ENCODE peak calls at places on chromosomes 4 and X, in nine cellular contexts. One of them, this sample, is unnamed.

GRCh38 chr4:83644677-83645639 is 109.0 kb downstream of the GPAT3 start:
- DNase-seq in stomach: no peak
- DNase-seq in spleen: no peak
- DNase-seq in endothelial cell of umbilical vein: peak
- DNase-seq in suprapubic skin: no peak
- DNase-seq in breast epithelium: no peak
- DNase-seq in HCT116: peak
- DNase-seq in HepG2: peak
- DNase-seq in sigmoid colon: no peak
- DNase-seq in this sample: no peak

GRCh38 chr4:78532046-78532445 is 19.5 kb upstream of the ANXA3 start:
- DNase-seq in stomach: no peak
- DNase-seq in spleen: no peak
- DNase-seq in endothelial cell of umbilical vein: peak
- DNase-seq in suprapubic skin: no peak
- DNase-seq in breast epithelium: no peak
- DNase-seq in HCT116: no peak
- DNase-seq in HepG2: no peak
- DNase-seq in sigmoid colon: no peak
- DNase-seq in this sample: no peak

GRCh38 chr4:184747034-184747830 is 13.3 kb upstream of the CENPU start:
- DNase-seq in stomach: peak
- DNase-seq in spleen: no peak
- DNase-seq in endothelial cell of umbilical vein: no peak
- DNase-seq in suprapubic skin: no peak
- DNase-seq in breast epithelium: peak
- DNase-seq in HCT116: no peak
- DNase-seq in HepG2: peak
- DNase-seq in sigmoid colon: no peak
- DNase-seq in this sample: peak

GRCh38 chr4:82524570-82525152 is 37.1 kb downstream of the TMEM150C start:
- DNase-seq in stomach: no peak
- DNase-seq in spleen: no peak
- DNase-seq in endothelial cell of umbilical vein: no peak
- DNase-seq in suprapubic skin: no peak
- DNase-seq in breast epithelium: no peak
- DNase-seq in HCT116: no peak
- DNase-seq in HepG2: peak
- DNase-seq in sigmoid colon: no peak
- DNase-seq in this sample: no peak

GRCh38 chr4:171962110-171962509 is 148.9 kb downstream of the GALNTL6 start:
- DNase-seq in stomach: no peak
- DNase-seq in spleen: no peak
- DNase-seq in endothelial cell of umbilical vein: no peak
- DNase-seq in suprapubic skin: no peak
- DNase-seq in breast epithelium: no peak
- DNase-seq in HCT116: no peak
- DNase-seq in HepG2: no peak
- DNase-seq in sigmoid colon: no peak
- DNase-seq in this sample: no peak

GRCh38 chrX:45774961-45775360 is 574.3 kb upstream of the DIPK2B start:
- DNase-seq in stomach: no peak
- DNase-seq in spleen: no peak
- DNase-seq in endothelial cell of umbilical vein: peak
- DNase-seq in suprapubic skin: no peak
- DNase-seq in breast epithelium: no peak
- DNase-seq in HCT116: no peak
- DNase-seq in HepG2: no peak
- DNase-seq in sigmoid colon: peak
- DNase-seq in this sample: no peak

GRCh38 chrX:101417981-101418841 is 10.2 kb downstream of the HNRNPH2 start:
- DNase-seq in stomach: peak
- DNase-seq in spleen: peak
- DNase-seq in endothelial cell of umbilical vein: peak
- DNase-seq in suprapubic skin: peak
- DNase-seq in breast epithelium: no peak
- DNase-seq in HCT116: no peak
- DNase-seq in HepG2: no peak
- DNase-seq in sigmoid colon: peak
- DNase-seq in this sample: peak

GRCh38 chr4:15902741-15903140 is 35.8 kb downstream of the FGFBP1 start:
- DNase-seq in stomach: no peak
- DNase-seq in spleen: no peak
- DNase-seq in endothelial cell of umbilical vein: no peak
- DNase-seq in suprapubic skin: no peak
- DNase-seq in breast epithelium: no peak
- DNase-seq in HCT116: no peak
- DNase-seq in HepG2: no peak
- DNase-seq in sigmoid colon: no peak
- DNase-seq in this sample: no peak

GRCh38 chrX:150897371-150898319 is 823 bp downstream of the CD99L2 start:
- DNase-seq in stomach: peak
- DNase-seq in spleen: peak
- DNase-seq in endothelial cell of umbilical vein: peak
- DNase-seq in suprapubic skin: no peak
- DNase-seq in breast epithelium: no peak
- DNase-seq in HCT116: no peak
- DNase-seq in HepG2: no peak
- DNase-seq in sigmoid colon: no peak
- DNase-seq in this sample: peak

GRCh38 chr4:77157859-77158486 is 966 bp downstream of the CCNG2 start:
- DNase-seq in stomach: peak
- DNase-seq in spleen: peak
- DNase-seq in endothelial cell of umbilical vein: peak
- DNase-seq in suprapubic skin: peak
- DNase-seq in breast epithelium: peak
- DNase-seq in HCT116: peak
- DNase-seq in HepG2: peak
- DNase-seq in sigmoid colon: peak
- DNase-seq in this sample: peak

GRCh38 chr4:77159798-77160197 is 2.8 kb downstream of the CCNG2 start:
- DNase-seq in stomach: no peak
- DNase-seq in spleen: no peak
- DNase-seq in endothelial cell of umbilical vein: no peak
- DNase-seq in suprapubic skin: no peak
- DNase-seq in breast epithelium: no peak
- DNase-seq in HCT116: no peak
- DNase-seq in HepG2: no peak
- DNase-seq in sigmoid colon: no peak
- DNase-seq in this sample: no peak

GRCh38 chr4:77156912-77157858 is at the start of gene CCNG2:
- DNase-seq in stomach: peak
- DNase-seq in spleen: peak
- DNase-seq in endothelial cell of umbilical vein: no peak
- DNase-seq in suprapubic skin: peak
- DNase-seq in breast epithelium: peak
- DNase-seq in HCT116: no peak
- DNase-seq in HepG2: peak
- DNase-seq in sigmoid colon: peak
- DNase-seq in this sample: peak

GRCh38 chr4:77156533-77156911 is 485 bp upstream of the CCNG2 start:
- DNase-seq in stomach: peak
- DNase-seq in spleen: peak
- DNase-seq in endothelial cell of umbilical vein: peak
- DNase-seq in suprapubic skin: peak
- DNase-seq in breast epithelium: peak
- DNase-seq in HCT116: peak
- DNase-seq in HepG2: peak
- DNase-seq in sigmoid colon: peak
- DNase-seq in this sample: peak

GRCh38 chr4:77158487-77158861 is 1.5 kb downstream of the CCNG2 start:
- DNase-seq in stomach: no peak
- DNase-seq in spleen: no peak
- DNase-seq in endothelial cell of umbilical vein: no peak
- DNase-seq in suprapubic skin: no peak
- DNase-seq in breast epithelium: no peak
- DNase-seq in HCT116: no peak
- DNase-seq in HepG2: no peak
- DNase-seq in sigmoid colon: no peak
- DNase-seq in this sample: no peak
- TF ChIP-seq POLR2A in stomach: no peak
- TF ChIP-seq POLR2A in spleen: no peak
- TF ChIP-seq POLR2A in endothelial cell of umbilical vein: no peak
- TF ChIP-seq POLR2A in suprapubic skin: no peak
- TF ChIP-seq POLR2A in breast epithelium: no peak
- TF ChIP-seq POLR2A in HCT116: no peak
- TF ChIP-seq POLR2A in HepG2: no peak
- TF ChIP-seq POLR2A in sigmoid colon: no peak
- TF ChIP-seq POLR2A in this sample: no peak

DNA sequence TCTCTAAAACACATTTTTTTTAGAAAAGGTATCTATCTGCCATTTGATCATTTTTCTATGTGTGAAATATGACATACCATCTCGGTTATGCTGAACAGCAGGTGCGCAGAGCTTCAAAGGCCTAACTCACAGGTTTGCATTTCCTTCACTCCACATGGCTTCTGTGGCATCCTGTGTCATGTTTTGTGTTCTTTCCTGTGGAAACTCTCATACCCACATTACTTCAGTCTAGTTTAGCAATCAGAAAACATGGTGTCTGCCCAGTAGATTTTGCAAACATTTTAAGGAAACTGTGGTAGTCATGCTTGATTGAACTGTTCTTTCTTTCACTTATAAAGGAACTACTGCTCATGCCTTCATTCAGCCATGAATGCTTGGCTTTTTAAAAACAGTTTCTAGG is 11.3 kb upstream of the ARAP2 start:
- DNase-seq in stomach: no peak
- DNase-seq in spleen: no peak
- DNase-seq in endothelial cell of umbilical vein: no peak
- DNase-seq in suprapubic skin: no peak
- DNase-seq in breast epithelium: no peak
- DNase-seq in HCT116: no peak
- DNase-seq in HepG2: no peak
- DNase-seq in sigmoid colon: no peak
- DNase-seq in this sample: peak
- TF ChIP-seq POLR2AphosphoS5 in stomach: peak
- TF ChIP-seq POLR2AphosphoS5 in spleen: no peak
- TF ChIP-seq POLR2AphosphoS5 in endothelial cell of umbilical vein: no peak
- TF ChIP-seq POLR2AphosphoS5 in suprapubic skin: no peak
- TF ChIP-seq POLR2AphosphoS5 in breast epithelium: no peak
- TF ChIP-seq POLR2AphosphoS5 in HCT116: no peak
- TF ChIP-seq POLR2AphosphoS5 in HepG2: no peak
- TF ChIP-seq POLR2AphosphoS5 in sigmoid colon: no peak
- TF ChIP-seq POLR2AphosphoS5 in this sample: no peak

DNA sequence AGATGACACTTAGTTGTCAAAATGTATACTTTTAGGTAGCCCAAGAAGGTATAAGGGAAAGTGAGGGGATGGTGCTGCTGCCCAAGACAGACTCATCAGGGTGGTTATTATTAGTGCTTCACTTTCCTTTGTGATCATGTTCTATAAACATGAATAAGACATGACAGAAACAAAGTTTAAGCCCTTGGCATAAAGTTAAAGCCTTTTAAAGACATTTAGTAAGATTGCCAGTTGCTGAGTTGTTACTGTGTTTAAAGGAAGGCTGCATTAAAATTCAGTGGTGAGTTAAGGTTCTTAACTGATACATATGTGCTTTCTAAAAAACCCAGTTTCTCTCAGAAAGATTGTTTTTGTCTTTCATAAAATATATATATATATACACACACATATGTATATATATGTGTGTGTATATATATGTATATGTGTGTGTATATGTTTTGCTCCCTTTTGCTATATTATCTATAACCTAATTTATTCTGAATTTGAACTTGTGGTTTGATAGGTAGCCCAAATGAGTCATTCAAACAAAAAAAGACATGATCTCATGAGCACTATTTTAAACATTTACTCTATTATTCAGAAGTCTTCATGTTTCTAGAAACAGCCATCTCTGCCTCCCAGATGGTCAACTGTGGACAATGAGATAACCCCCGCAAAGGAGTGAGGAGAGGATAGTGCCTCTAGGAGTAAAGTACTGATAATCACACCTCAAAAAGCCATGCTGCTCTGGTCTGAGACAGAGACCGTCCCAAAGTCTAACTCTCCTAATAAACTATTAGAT is 98.1 kb upstream of the OTUD4 start:
- DNase-seq in stomach: no peak
- DNase-seq in spleen: no peak
- DNase-seq in endothelial cell of umbilical vein: peak
- DNase-seq in suprapubic skin: no peak
- DNase-seq in breast epithelium: no peak
- DNase-seq in HCT116: no peak
- DNase-seq in HepG2: no peak
- DNase-seq in sigmoid colon: no peak
- DNase-seq in this sample: no peak
- H3K4me3 ChIP-seq in stomach: no peak
- H3K4me3 ChIP-seq in spleen: no peak
- H3K4me3 ChIP-seq in endothelial cell of umbilical vein: no peak
- H3K4me3 ChIP-seq in suprapubic skin: no peak
- H3K4me3 ChIP-seq in breast epithelium: no peak
- H3K4me3 ChIP-seq in HCT116: no peak
- H3K4me3 ChIP-seq in HepG2: no peak
- H3K4me3 ChIP-seq in sigmoid colon: no peak
- H3K4me3 ChIP-seq in this sample: no peak

DNA sequence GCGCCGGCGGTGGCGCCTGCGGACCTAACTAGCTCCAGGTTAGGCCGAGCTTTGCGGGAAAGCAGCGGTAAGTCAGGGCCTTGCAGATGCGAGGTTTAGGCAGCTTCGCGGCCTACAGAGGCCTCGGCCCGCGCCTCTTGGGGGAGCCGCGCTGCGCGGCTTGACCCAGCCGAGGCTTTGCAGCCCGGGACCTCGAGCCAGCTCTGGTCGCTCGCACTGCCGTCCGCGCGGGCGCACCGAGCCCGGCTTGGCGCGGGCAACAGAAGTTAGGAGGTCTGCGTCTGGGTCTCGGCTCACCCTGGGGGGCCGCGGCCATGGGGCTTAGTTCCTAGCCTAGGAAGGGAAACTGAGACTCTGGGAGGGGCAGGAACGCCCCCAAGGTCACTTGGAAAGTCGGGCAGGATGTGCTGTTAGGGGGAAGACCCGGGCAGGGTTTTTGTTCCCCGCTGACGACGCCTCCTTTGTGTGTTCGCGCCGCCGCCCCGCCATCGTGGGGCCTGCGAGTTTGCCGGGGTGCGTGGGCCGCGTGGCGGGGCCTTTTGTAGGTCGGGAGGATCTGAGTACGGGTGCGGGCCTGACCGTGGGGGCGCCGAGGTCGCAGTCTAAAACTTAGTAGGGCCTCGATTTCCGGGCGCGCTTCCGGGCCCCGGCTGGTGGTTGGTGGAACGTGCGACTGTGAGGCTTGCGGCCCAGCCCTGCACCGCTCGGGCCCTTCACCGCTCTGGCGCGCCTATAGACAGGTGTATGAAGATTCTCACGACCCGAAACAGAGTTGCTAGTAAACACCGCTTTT is 482 bp downstream of the RNF4 start:
- DNase-seq in stomach: peak
- DNase-seq in spleen: peak
- DNase-seq in endothelial cell of umbilical vein: no peak
- DNase-seq in suprapubic skin: no peak
- DNase-seq in breast epithelium: peak
- DNase-seq in HCT116: no peak
- DNase-seq in HepG2: no peak
- DNase-seq in sigmoid colon: no peak
- DNase-seq in this sample: peak
- TF ChIP-seq POLR2A in stomach: no peak
- TF ChIP-seq POLR2A in spleen: no peak
- TF ChIP-seq POLR2A in endothelial cell of umbilical vein: no peak
- TF ChIP-seq POLR2A in suprapubic skin: no peak
- TF ChIP-seq POLR2A in breast epithelium: no peak
- TF ChIP-seq POLR2A in HCT116: no peak
- TF ChIP-seq POLR2A in HepG2: no peak
- TF ChIP-seq POLR2A in sigmoid colon: no peak
- TF ChIP-seq POLR2A in this sample: no peak

GRCh38 chr4:158176776-158177175 is 4.0 kb upstream of the GASK1B start:
- DNase-seq in stomach: no peak
- DNase-seq in spleen: no peak
- DNase-seq in endothelial cell of umbilical vein: no peak
- DNase-seq in suprapubic skin: no peak
- DNase-seq in breast epithelium: no peak
- DNase-seq in HCT116: no peak
- DNase-seq in HepG2: no peak
- DNase-seq in sigmoid colon: no peak
- DNase-seq in this sample: no peak
- TF ChIP-seq POLR2AphosphoS5 in stomach: no peak
- TF ChIP-seq POLR2AphosphoS5 in spleen: no peak
- TF ChIP-seq POLR2AphosphoS5 in endothelial cell of umbilical vein: no peak
- TF ChIP-seq POLR2AphosphoS5 in suprapubic skin: no peak
- TF ChIP-seq POLR2AphosphoS5 in breast epithelium: no peak
- TF ChIP-seq POLR2AphosphoS5 in HCT116: no peak
- TF ChIP-seq POLR2AphosphoS5 in HepG2: no peak
- TF ChIP-seq POLR2AphosphoS5 in sigmoid colon: no peak
- TF ChIP-seq POLR2AphosphoS5 in this sample: no peak

This sample was measured in transverse colon.